ENCODE peak calls at places on chromosome 3, in seven cellular contexts. One of them, this sample, is unnamed.
A peak's percentile ranks its signal among the peaks of the same experiment; 100 is the strongest.

GRCh38 chr3:123803521-123803920 is 80.6 kb downstream of the MYLK start:
- DNase-seq in tibial artery: no peak
- DNase-seq in upper lobe of left lung: no peak
- DNase-seq in choroid plexus epithelial cell: no peak
- DNase-seq in breast epithelium: no peak
- DNase-seq in SK-N-SH: no peak
- DNase-seq in CD4-positive, alpha-beta T cell: no peak
- DNase-seq in this sample: no peak

GRCh38 chr3:13616359-13616758 is 67.4 kb downstream of the FBLN2 start:
- DNase-seq in tibial artery: no peak
- DNase-seq in upper lobe of left lung: no peak
- DNase-seq in choroid plexus epithelial cell: no peak
- DNase-seq in breast epithelium: no peak
- DNase-seq in SK-N-SH: no peak
- DNase-seq in CD4-positive, alpha-beta T cell: no peak
- DNase-seq in this sample: peak; percentile 28

GRCh38 chr3:194893121-194893979 is 207.7 kb downstream of the FAM43A start:
- DNase-seq in tibial artery: no peak
- DNase-seq in upper lobe of left lung: no peak
- DNase-seq in choroid plexus epithelial cell: no peak
- DNase-seq in breast epithelium: no peak
- DNase-seq in SK-N-SH: no peak
- DNase-seq in CD4-positive, alpha-beta T cell: no peak
- DNase-seq in this sample: no peak

GRCh38 chr3:150097588-150097890 is 126.8 kb upstream of the PFN2 start:
- DNase-seq in tibial artery: no peak
- DNase-seq in upper lobe of left lung: no peak
- DNase-seq in choroid plexus epithelial cell: peak; percentile 81
- DNase-seq in breast epithelium: no peak
- DNase-seq in SK-N-SH: no peak
- DNase-seq in CD4-positive, alpha-beta T cell: no peak
- DNase-seq in this sample: no peak

GRCh38 chr3:115663414-115663813 is 40.1 kb downstream of the GAP43 start:
- DNase-seq in tibial artery: no peak
- DNase-seq in upper lobe of left lung: no peak
- DNase-seq in choroid plexus epithelial cell: no peak
- DNase-seq in breast epithelium: no peak
- DNase-seq in SK-N-SH: no peak
- DNase-seq in CD4-positive, alpha-beta T cell: no peak
- DNase-seq in this sample: no peak

GRCh38 chr3:13142552-13143380 is 69.5 kb upstream of the IQSEC1 start:
- DNase-seq in tibial artery: no peak
- DNase-seq in upper lobe of left lung: no peak
- DNase-seq in choroid plexus epithelial cell: no peak
- DNase-seq in breast epithelium: no peak
- DNase-seq in SK-N-SH: no peak
- DNase-seq in CD4-positive, alpha-beta T cell: peak; percentile 10
- DNase-seq in this sample: peak; percentile 21

GRCh38 chr3:113193298-113193697 is 18.1 kb upstream of the BOC start:
- DNase-seq in tibial artery: no peak
- DNase-seq in upper lobe of left lung: no peak
- DNase-seq in choroid plexus epithelial cell: no peak
- DNase-seq in breast epithelium: no peak
- DNase-seq in SK-N-SH: no peak
- DNase-seq in CD4-positive, alpha-beta T cell: no peak
- DNase-seq in this sample: no peak

GRCh38 chr3:71062037-71062919 is 521.2 kb downstream of the FOXP1 start:
- DNase-seq in tibial artery: no peak
- DNase-seq in upper lobe of left lung: no peak
- DNase-seq in choroid plexus epithelial cell: peak; percentile 64
- DNase-seq in breast epithelium: no peak
- DNase-seq in SK-N-SH: no peak
- DNase-seq in CD4-positive, alpha-beta T cell: no peak
- DNase-seq in this sample: no peak

GRCh38 chr3:46609074-46609735 is 3.1 kb upstream of the FAM240A start:
- DNase-seq in tibial artery: no peak
- DNase-seq in upper lobe of left lung: no peak
- DNase-seq in choroid plexus epithelial cell: no peak
- DNase-seq in breast epithelium: no peak
- DNase-seq in SK-N-SH: no peak
- DNase-seq in CD4-positive, alpha-beta T cell: no peak
- DNase-seq in this sample: no peak

GRCh38 chr3:193782747-193783146 is 189.7 kb downstream of the OPA1 start:
- DNase-seq in tibial artery: no peak
- DNase-seq in upper lobe of left lung: no peak
- DNase-seq in choroid plexus epithelial cell: no peak
- DNase-seq in breast epithelium: no peak
- DNase-seq in SK-N-SH: no peak
- DNase-seq in CD4-positive, alpha-beta T cell: no peak
- DNase-seq in this sample: no peak

GRCh38 chr3:193779933-193780332 is 186.9 kb downstream of the OPA1 start:
- DNase-seq in tibial artery: no peak
- DNase-seq in upper lobe of left lung: no peak
- DNase-seq in choroid plexus epithelial cell: no peak
- DNase-seq in breast epithelium: no peak
- DNase-seq in SK-N-SH: no peak
- DNase-seq in CD4-positive, alpha-beta T cell: no peak
- DNase-seq in this sample: no peak

GRCh38 chr3:193782280-193782654 is 189.3 kb downstream of the OPA1 start:
- DNase-seq in tibial artery: no peak
- DNase-seq in upper lobe of left lung: no peak
- DNase-seq in choroid plexus epithelial cell: peak; percentile 30
- DNase-seq in breast epithelium: peak; percentile 86
- DNase-seq in SK-N-SH: no peak
- DNase-seq in CD4-positive, alpha-beta T cell: no peak
- DNase-seq in this sample: no peak

GRCh38 chr3:193780371-193780770 is 187.4 kb downstream of the OPA1 start:
- DNase-seq in tibial artery: no peak
- DNase-seq in upper lobe of left lung: no peak
- DNase-seq in choroid plexus epithelial cell: no peak
- DNase-seq in breast epithelium: no peak
- DNase-seq in SK-N-SH: no peak
- DNase-seq in CD4-positive, alpha-beta T cell: no peak
- DNase-seq in this sample: no peak

DNA sequence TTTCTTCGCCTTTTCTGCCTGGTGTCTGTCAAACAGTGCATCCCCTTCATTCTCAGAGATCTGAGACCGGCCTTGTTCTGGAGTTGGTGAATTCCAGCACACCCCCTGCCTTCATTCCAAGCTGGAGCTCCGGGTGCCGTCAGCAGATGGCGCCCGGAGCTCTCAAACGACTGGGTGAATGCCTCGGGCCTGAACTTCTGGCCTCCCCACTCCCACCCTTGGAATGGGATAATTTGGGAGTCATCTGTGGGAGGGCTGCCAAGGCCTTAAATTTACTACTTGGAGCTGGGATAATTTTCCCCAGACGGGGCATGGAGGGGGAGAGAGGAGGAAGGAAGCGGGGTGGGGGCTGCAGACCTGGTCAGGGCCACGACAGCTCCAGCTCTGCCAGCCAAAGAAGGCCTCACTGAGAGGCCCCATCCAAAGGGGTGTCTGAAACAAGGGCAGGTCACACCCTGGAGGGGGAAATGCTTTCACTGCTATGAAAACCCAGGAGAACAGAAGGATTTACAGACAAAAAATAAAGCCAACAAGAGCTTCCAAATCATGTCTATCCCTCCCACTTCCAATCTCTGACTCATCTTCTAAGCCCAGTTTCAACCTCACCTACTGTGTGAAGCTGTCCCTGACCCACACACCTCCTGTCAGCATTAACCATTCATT is 187.9 kb downstream of the OPA1 start:
- DNase-seq in tibial artery: peak; percentile 74
- DNase-seq in upper lobe of left lung: peak; percentile 82
- DNase-seq in choroid plexus epithelial cell: peak; percentile 71
- DNase-seq in breast epithelium: peak; percentile 67
- DNase-seq in SK-N-SH: peak; percentile 84
- DNase-seq in CD4-positive, alpha-beta T cell: no peak
- DNase-seq in this sample: no peak
- TF ChIP-seq CTCF in tibial artery: peak; percentile 70
- TF ChIP-seq CTCF in upper lobe of left lung: peak; percentile 79
- TF ChIP-seq CTCF in choroid plexus epithelial cell: peak; percentile 90
- TF ChIP-seq CTCF in breast epithelium: peak; percentile 87
- TF ChIP-seq CTCF in SK-N-SH: peak; percentile 83
- TF ChIP-seq CTCF in CD4-positive, alpha-beta T cell: peak; percentile 49
- TF ChIP-seq CTCF in this sample: peak; percentile 74

DNA sequence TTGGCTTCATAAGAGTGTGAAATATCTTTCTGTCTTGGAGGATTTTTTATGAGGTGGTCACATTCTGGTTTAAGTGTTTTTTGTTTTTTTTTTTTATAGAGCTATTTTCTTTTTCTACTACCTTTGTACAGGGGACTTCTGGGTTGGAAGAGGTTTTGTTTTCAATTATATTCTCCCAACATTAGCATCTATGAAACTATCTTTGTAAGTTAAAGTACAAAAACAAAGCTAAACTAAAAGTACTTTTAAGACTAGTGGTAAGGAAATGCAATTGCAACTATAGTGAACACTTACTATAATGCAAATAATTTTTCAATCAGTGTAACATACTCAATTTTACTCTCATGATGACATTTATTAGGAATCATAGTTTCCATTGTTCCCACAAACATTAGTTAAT is 688.2 kb downstream of the SI start:
- DNase-seq in tibial artery: no peak
- DNase-seq in upper lobe of left lung: no peak
- DNase-seq in choroid plexus epithelial cell: no peak
- DNase-seq in breast epithelium: no peak
- DNase-seq in SK-N-SH: no peak
- DNase-seq in CD4-positive, alpha-beta T cell: no peak
- DNase-seq in this sample: no peak
- TF ChIP-seq CTCF in tibial artery: no peak
- TF ChIP-seq CTCF in upper lobe of left lung: no peak
- TF ChIP-seq CTCF in choroid plexus epithelial cell: no peak
- TF ChIP-seq CTCF in breast epithelium: no peak
- TF ChIP-seq CTCF in SK-N-SH: peak; percentile 45
- TF ChIP-seq CTCF in CD4-positive, alpha-beta T cell: no peak
- TF ChIP-seq CTCF in this sample: no peak

DNA sequence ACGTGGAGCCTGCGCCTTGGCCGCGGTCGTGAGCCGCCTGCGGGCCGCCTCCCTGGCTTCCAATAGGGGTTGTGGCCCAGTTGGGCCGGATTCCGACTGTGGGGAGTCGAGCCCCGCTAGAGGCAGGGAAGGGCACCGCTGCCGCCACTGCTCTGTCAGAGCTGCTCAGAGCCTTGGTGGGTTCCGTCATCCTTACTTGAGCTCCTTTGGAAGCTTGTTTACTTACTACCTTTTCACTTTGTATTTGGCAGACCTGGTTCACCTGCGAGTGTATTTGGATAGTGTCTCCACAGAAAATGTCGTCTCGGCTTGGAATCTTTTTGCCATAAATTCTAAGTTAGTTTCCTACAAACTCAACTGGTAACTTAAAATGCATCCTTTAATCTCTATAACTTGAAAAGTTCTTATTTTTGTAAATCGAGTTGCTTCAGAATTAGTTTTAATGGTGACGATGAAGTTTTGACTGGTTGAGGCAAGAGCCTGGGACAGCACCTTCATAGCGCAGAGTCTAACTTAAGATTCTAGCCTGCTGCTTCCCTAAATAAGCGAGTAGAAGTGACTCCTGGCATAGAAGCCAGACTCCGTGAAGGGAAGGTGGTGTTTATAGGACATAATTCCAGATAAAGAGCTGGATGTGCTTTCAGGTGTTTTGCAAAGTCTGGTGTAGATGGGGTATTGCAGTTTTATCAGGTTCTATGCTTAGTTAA is 800 bp downstream of the DAG1 start:
- DNase-seq in tibial artery: no peak
- DNase-seq in upper lobe of left lung: no peak
- DNase-seq in choroid plexus epithelial cell: peak; percentile 33
- DNase-seq in breast epithelium: no peak
- DNase-seq in SK-N-SH: no peak
- DNase-seq in CD4-positive, alpha-beta T cell: no peak
- DNase-seq in this sample: no peak
- TF ChIP-seq CTCF in tibial artery: no peak
- TF ChIP-seq CTCF in upper lobe of left lung: no peak
- TF ChIP-seq CTCF in choroid plexus epithelial cell: no peak
- TF ChIP-seq CTCF in breast epithelium: no peak
- TF ChIP-seq CTCF in SK-N-SH: no peak
- TF ChIP-seq CTCF in CD4-positive, alpha-beta T cell: no peak
- TF ChIP-seq CTCF in this sample: no peak

GRCh38 chr3:181455276-181455675 is 256.4 kb upstream of the SOX2 start:
- DNase-seq in tibial artery: no peak
- DNase-seq in upper lobe of left lung: no peak
- DNase-seq in choroid plexus epithelial cell: no peak
- DNase-seq in breast epithelium: no peak
- DNase-seq in SK-N-SH: no peak
- DNase-seq in CD4-positive, alpha-beta T cell: no peak
- DNase-seq in this sample: no peak

GRCh38 chr3:181457756-181458155 is 254.0 kb upstream of the SOX2 start:
- DNase-seq in tibial artery: no peak
- DNase-seq in upper lobe of left lung: no peak
- DNase-seq in choroid plexus epithelial cell: no peak
- DNase-seq in breast epithelium: no peak
- DNase-seq in SK-N-SH: no peak
- DNase-seq in CD4-positive, alpha-beta T cell: no peak
- DNase-seq in this sample: no peak

GRCh38 chr3:181458857-181459256 is 252.9 kb upstream of the SOX2 start:
- DNase-seq in tibial artery: no peak
- DNase-seq in upper lobe of left lung: no peak
- DNase-seq in choroid plexus epithelial cell: no peak
- DNase-seq in breast epithelium: no peak
- DNase-seq in SK-N-SH: no peak
- DNase-seq in CD4-positive, alpha-beta T cell: no peak
- DNase-seq in this sample: no peak

GRCh38 chr3:181457190-181457589 is 254.5 kb upstream of the SOX2 start:
- DNase-seq in tibial artery: no peak
- DNase-seq in upper lobe of left lung: no peak
- DNase-seq in choroid plexus epithelial cell: no peak
- DNase-seq in breast epithelium: no peak
- DNase-seq in SK-N-SH: no peak
- DNase-seq in CD4-positive, alpha-beta T cell: no peak
- DNase-seq in this sample: no peak

DNA sequence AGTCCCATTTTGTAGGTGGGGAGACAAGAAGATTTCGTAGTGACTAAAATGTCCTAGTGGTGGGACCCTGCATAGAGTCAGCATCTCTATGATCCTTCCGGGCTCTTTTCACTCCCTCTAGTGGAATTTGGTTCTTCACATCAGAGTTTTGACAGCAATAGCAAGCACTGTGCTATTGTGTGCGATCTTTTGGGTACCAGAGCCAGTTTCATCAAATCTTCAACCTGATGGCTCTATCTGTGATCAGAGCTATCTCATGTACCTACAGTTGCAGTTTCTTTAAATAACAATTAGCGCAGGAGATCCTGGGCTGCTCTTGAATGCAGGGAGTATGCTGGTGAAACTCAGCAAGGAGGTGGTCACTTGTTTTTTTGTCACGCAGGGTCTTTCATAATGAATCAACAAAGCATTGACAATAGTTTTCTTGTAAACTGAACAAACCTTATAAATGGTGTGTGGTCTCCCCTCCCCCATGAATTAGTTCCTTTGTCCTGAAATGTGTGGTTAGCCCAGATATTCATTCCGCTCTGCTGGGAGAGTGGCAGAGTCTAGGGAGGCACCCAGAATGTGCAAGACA is 257.2 kb upstream of the SOX2 start:
- DNase-seq in tibial artery: no peak
- DNase-seq in upper lobe of left lung: no peak
- DNase-seq in choroid plexus epithelial cell: no peak
- DNase-seq in breast epithelium: no peak
- DNase-seq in SK-N-SH: no peak
- DNase-seq in CD4-positive, alpha-beta T cell: no peak
- DNase-seq in this sample: no peak
- TF ChIP-seq CTCF in tibial artery: no peak
- TF ChIP-seq CTCF in upper lobe of left lung: no peak
- TF ChIP-seq CTCF in choroid plexus epithelial cell: no peak
- TF ChIP-seq CTCF in breast epithelium: no peak
- TF ChIP-seq CTCF in SK-N-SH: no peak
- TF ChIP-seq CTCF in CD4-positive, alpha-beta T cell: no peak
- TF ChIP-seq CTCF in this sample: no peak

GRCh38 chr3:128075516-128076464 is 23.6 kb downstream of the SEC61A1 start:
- DNase-seq in tibial artery: peak; percentile 92
- DNase-seq in upper lobe of left lung: peak; percentile 99
- DNase-seq in choroid plexus epithelial cell: peak; percentile 90
- DNase-seq in breast epithelium: peak; percentile 58
- DNase-seq in SK-N-SH: peak; percentile 72
- DNase-seq in CD4-positive, alpha-beta T cell: peak; percentile 89
- DNase-seq in this sample: peak; percentile 79
- TF ChIP-seq CTCF in tibial artery: peak; percentile 98
- TF ChIP-seq CTCF in upper lobe of left lung: peak; percentile 99
- TF ChIP-seq CTCF in choroid plexus epithelial cell: peak; percentile 74
- TF ChIP-seq CTCF in breast epithelium: peak; percentile 82
- TF ChIP-seq CTCF in SK-N-SH: peak; percentile 26
- TF ChIP-seq CTCF in CD4-positive, alpha-beta T cell: peak; percentile 87
- TF ChIP-seq CTCF in this sample: peak; percentile 97